ENCODE peak calls at places on chromosomes 12 and 14, in five cellular contexts. L is Peyer's patch, K is transverse colon, N is astrocyte of the spinal cord, P is right lobe of liver. S is an unnamed sample.

GRCh38 chr12:72075401-72075800 is 136.8 kb downstream of the TPH2 start:
- DNase-seq in L (no peak), N (no peak), P (no peak), K (no peak), S (no peak)

GRCh38 chr12:108312885-108313203 is 26.3 kb downstream of the CMKLR1 start:
- DNase-seq in N (no peak), K (no peak), P (no peak), L (no peak), S (no peak)

GRCh38 chr14:65103150-65103760 is 938 bp upstream of the MAX start:
- DNase-seq in L (no peak), K (no peak), N (no peak), P (no peak), S (peak; percentile 39)

GRCh38 chr14:92613008-92613658 is 99.6 kb downstream of the RIN3 start:
- DNase-seq in K (peak; percentile 50), P (no peak), N (no peak), L (peak; percentile 69), S (peak; percentile 74)

GRCh38 chr12:47412837-47413236 is 293.0 kb downstream of the RPAP3 start:
- DNase-seq in P (no peak), N (no peak), L (no peak), K (no peak), S (no peak)

GRCh38 chr12:57001448-57001906 is 4.9 kb downstream of the ZBTB39 start:
- DNase-seq in L (peak; percentile 61), N (peak; percentile 14), K (peak; percentile 80), P (peak; percentile 89), S (peak; percentile 60)

GRCh38 chr12:30839643-30840190 is 85.0 kb upstream of the CAPRIN2 start:
- DNase-seq in L (no peak), N (no peak), K (no peak), P (no peak), S (no peak)

GRCh38 chr14:52988153-52988552 is 37.3 kb upstream of the FERMT2 start:
- DNase-seq in P (no peak), N (no peak), L (no peak), K (no peak), S (no peak)

GRCh38 chr12:57726151-57726883 is 12.2 kb downstream of the AGAP2 start:
- DNase-seq in P (peak; percentile 64), K (peak; percentile 87), L (peak; percentile 27), N (peak; percentile 75), S (peak; percentile 87)

GRCh38 chr12:80170915-80171314 is 71.6 kb downstream of the OTOGL start:
- DNase-seq in L (no peak), K (no peak), N (no peak), P (no peak), S (no peak)

GRCh38 chr12:117140397-117141096 is 41.3 kb upstream of the TESC start:
- DNase-seq in N (no peak), L (no peak), P (peak; percentile 80), K (peak; percentile 26), S (no peak)

GRCh38 chr12:63179224-63179623 is 28.2 kb upstream of the AVPR1A start:
- DNase-seq in N (no peak), L (no peak), P (no peak), K (no peak), S (no peak)

GRCh38 chr12:97022831-97023230 is 115.8 kb downstream of the NEDD1 start:
- DNase-seq in N (no peak), K (no peak), L (no peak), P (no peak), S (no peak)

GRCh38 chr12:123489580-123489979 is 31.6 kb downstream of the SNRNP35 start:
- DNase-seq in P (no peak), L (no peak), N (no peak), K (no peak), S (no peak)

GRCh38 chr14:90388437-90388836 is 8.4 kb upstream of the CALM1 start:
- DNase-seq in K (peak; percentile 52), P (no peak), L (no peak), N (peak; percentile 77), S (no peak)

GRCh38 chr14:23299558-23299957 is 3.1 kb downstream of the PPP1R3E start:
- DNase-seq in L (no peak), P (no peak), N (peak; percentile 53), K (no peak), S (no peak)

GRCh38 chr14:75658957-75659356 is 1.7 kb downstream of the ERG28 start:
- DNase-seq in L (no peak), P (no peak), N (no peak), K (no peak), S (no peak)

GRCh38 chr12:90888316-90888715 is 66.7 kb downstream of the CCER1 start:
- DNase-seq in P (no peak), K (no peak), N (no peak), L (no peak), S (no peak)

GRCh38 chr12:47120736-47121135 is 41.0 kb upstream of the AMIGO2 start:
- DNase-seq in N (no peak), P (no peak), L (no peak), K (no peak), S (no peak)

GRCh38 chr14:74913986-74914573 is 9.0 kb downstream of the RPS6KL1 start:
- DNase-seq in P (peak; percentile 74), K (peak; percentile 62), L (no peak), N (peak; percentile 75), S (peak; percentile 62)

GRCh38 chr12:50569321-50569720 is 64.5 kb downstream of the DIP2B start:
- DNase-seq in P (no peak), L (no peak), K (no peak), N (no peak), S (no peak)

GRCh38 chr14:90397401-90398314 is 829 bp downstream of the CALM1 start:
- DNase-seq in P (peak; percentile 64), K (peak; percentile 66), N (peak; percentile 46), L (peak; percentile 66), S (peak; percentile 86)

GRCh38 chr14:39617537-39617936 is 185.3 kb upstream of the FBXO33 start:
- DNase-seq in N (peak; percentile 19), L (no peak), P (no peak), K (no peak), S (no peak)

GRCh38 chr12:79055926-79056674 is 191.5 kb downstream of the SYT1 start:
- DNase-seq in L (no peak), K (no peak), P (no peak), N (peak; percentile 74), S (no peak)

GRCh38 chr12:19227190-19227879 is 97.8 kb downstream of the PLEKHA5 start:
- DNase-seq in N (no peak), L (no peak), K (no peak), P (no peak), S (no peak)

GRCh38 chr12:49109631-49110172 is 945 bp downstream of the LMBR1L start:
- DNase-seq in K (no peak), N (no peak), P (no peak), L (no peak), S (no peak)

GRCh38 chr14:91367173-91368171 is 50.1 kb downstream of the CCDC88C start:
- DNase-seq in K (peak; percentile 77), N (peak; percentile 90), L (peak; percentile 80), P (no peak), S (no peak)

GRCh38 chr14:50823051-50823762 is 7.8 kb downstream of the NIN start:
- DNase-seq in L (peak; percentile 22), K (no peak), P (no peak), N (no peak), S (no peak)
- H3K4me3 ChIP-seq in L (no peak overlapping the region), K (no peak overlapping the region), P (no peak overlapping the region), N (no peak overlapping the region), S (no peak overlapping the region)

GRCh38 chr12:4107911-4108697 is 165.5 kb upstream of the CCND2 start:
- DNase-seq in K (no peak), L (no peak), P (peak; percentile 25), N (no peak), S (no peak)

GRCh38 chr12:4107436-4107878 is 166.1 kb upstream of the CCND2 start:
- DNase-seq in P (peak; percentile 40), N (peak; percentile 27), K (peak; percentile 55), L (peak; percentile 63), S (no peak)

GRCh38 chr12:4104722-4105244 is 168.8 kb upstream of the CCND2 start:
- DNase-seq in P (peak; percentile 23), K (no peak), L (no peak), N (no peak), S (no peak)

GRCh38 chr12:4108803-4109345 is 164.7 kb upstream of the CCND2 start:
- DNase-seq in L (no peak), N (no peak), K (no peak), P (peak; percentile 13), S (no peak)

DNA sequence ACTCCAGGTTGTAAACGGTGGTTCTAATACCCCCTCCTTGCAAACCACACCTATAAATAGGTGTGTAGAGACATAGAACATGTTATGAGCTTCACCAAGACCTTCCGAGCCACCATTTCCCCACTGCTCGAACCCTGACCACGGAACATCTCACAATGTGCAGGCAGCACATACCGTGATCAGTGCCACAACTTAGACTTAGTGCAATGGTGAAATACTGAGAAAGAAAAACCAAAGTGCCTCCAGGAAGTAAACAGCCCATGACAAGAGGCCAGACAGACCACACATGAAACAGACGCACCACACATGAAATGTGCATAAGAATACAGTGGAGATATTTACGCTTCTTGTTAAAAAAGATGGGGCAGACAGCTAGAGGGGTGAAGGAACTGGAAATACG is 166.9 kb upstream of the CCND2 start:
- DNase-seq in L (no peak), P (peak; percentile 7), N (no peak), K (no peak), S (no peak)
- TF ChIP-seq CTCF in L (no peak), P (no peak), N (no peak), K (no peak), S (no peak)

GRCh38 chr12:3241621-3242020 is 164.4 kb downstream of the TSPAN9 start:
- DNase-seq in L (no peak), P (peak; percentile 66), N (no peak), K (no peak), S (no peak)

GRCh38 chr12:3238196-3238595 is 161.0 kb downstream of the TSPAN9 start:
- DNase-seq in N (no peak), L (no peak), K (no peak), P (no peak), S (no peak)

GRCh38 chr12:3233813-3234212 is 156.6 kb downstream of the TSPAN9 start:
- DNase-seq in K (no peak), N (no peak), L (no peak), P (no peak), S (no peak)

GRCh38 chr12:3236345-3237153 is 159.4 kb downstream of the TSPAN9 start:
- DNase-seq in N (peak; percentile 62), P (no peak), L (no peak), K (peak; percentile 21), S (no peak)

GRCh38 chr12:3237154-3237520 is 160.0 kb downstream of the TSPAN9 start:
- DNase-seq in N (no peak), L (no peak), K (no peak), P (no peak), S (no peak)
- H3K4me3 ChIP-seq in N (no peak overlapping the region), L (no peak overlapping the region), K (no peak overlapping the region), P (no peak overlapping the region), S (no peak overlapping the region)

DNA sequence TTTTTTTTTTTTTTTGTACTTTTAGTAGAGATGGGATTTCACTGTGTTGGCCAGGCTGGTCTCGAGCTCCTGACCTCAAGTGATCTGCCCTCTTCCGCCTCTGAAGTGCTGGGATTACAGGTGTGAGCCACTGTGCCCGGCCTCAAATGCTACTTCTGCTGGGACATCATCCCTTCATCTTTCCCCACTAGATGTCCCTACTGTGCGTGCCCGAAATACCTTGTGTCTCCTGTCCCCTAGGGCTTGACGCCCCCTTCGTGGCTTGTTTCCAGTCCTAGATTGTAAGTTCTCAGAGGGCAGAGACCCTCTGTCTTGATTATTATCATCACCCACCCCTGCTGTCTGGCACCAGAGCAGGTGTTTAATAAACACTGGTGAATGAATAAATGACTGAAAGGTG is 14.9 kb downstream of the CCDC63 start:
- DNase-seq in L (no peak), N (no peak), P (no peak), K (no peak), S (no peak)
- TF ChIP-seq CTCF in L (no peak), N (no peak), P (no peak), K (no peak), S (no peak)